ENCODE peak calls at places on chromosome 12, in eight cellular contexts. G, F, J, K, Q, E, Y and L are unnamed samples. For H3K4me1, the result is how much of the 10 kb centered on the place peaks cover.

GRCh38 chr12:5921966-5922365 is 23.1 kb downstream of the ANO2 start:
- DNase-seq in G (no peak), F (no peak), J (no peak), K (no peak), Q (no peak), E (no peak), Y (no peak), L (peak)

GRCh38 chr12:52817699-52818238 is 3.9 kb upstream of the KRT4 start:
- DNase-seq in G (no peak), F (no peak), J (no peak), K (no peak), Q (no peak), E (no peak), Y (no peak), L (no peak)

GRCh38 chr12:94145231-94145979 is 3.0 kb upstream of the PLXNC1 start:
- DNase-seq in G (no peak), F (peak), J (peak), K (no peak), Q (no peak), E (peak), Y (peak), L (no peak)

GRCh38 chr12:28191018-28191595 is 851 bp downstream of the CCDC91 start:
- DNase-seq in G (no peak), F (peak), J (no peak), K (peak), Q (no peak), E (no peak), Y (no peak), L (peak)

GRCh38 chr12:64063121-64063520 is 159.0 kb downstream of the KICS2 start:
- DNase-seq in G (no peak), F (no peak), J (no peak), K (no peak), Q (no peak), E (no peak), Y (no peak), L (no peak)

GRCh38 chr12:54166543-54167499 is 22.0 kb downstream of the SMUG1 start:
- DNase-seq in G (no peak), F (no peak), J (no peak), K (no peak), Q (no peak), E (peak), Y (no peak), L (no peak)

GRCh38 chr12:49821375-49822287 is 6.6 kb downstream of the NCKAP5L start:
- DNase-seq in G (no peak), F (no peak), J (no peak), K (no peak), Q (no peak), E (no peak), Y (no peak), L (no peak)

GRCh38 chr12:13196302-13196921 is at the start of gene EMP1:
- DNase-seq in G (peak), F (no peak), J (peak), K (peak), Q (peak), E (no peak), Y (peak), L (peak)

GRCh38 chr12:2244013-2244861 is 191.4 kb downstream of the CACNA1C start:
- DNase-seq in G (no peak), F (no peak), J (peak), K (no peak), Q (no peak), E (no peak), Y (peak), L (no peak)

DNA sequence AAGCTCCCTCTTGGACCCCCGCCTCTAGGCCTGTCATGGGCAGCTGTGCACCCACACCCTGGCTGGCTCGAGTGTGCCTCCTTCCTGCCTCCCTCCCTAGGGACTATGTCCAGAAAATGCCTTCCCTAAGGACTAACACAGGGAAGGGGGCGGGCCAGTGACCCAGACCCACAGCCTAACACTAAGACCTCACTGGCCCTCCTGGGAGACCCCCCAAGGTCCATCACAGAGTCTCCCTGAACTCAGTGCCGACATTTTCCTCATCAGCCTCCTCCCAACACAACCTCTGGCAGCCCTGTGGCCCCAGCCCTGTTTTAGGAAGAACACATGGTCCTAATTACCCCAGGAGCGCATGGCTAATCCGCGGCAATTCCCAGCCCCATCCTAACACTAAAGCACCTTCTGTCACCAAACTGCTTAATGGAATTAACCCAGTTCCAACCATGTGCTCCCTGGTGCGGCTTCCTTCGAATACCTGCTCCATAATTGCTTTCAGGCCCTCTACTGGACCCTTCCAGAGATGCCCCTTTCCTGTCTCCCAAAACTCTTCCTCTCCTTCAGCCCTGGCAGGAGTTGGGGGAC is 5.6 kb downstream of the MSI1 start:
- DNase-seq in G (no peak), F (no peak), J (no peak), K (no peak), Q (no peak), E (no peak), Y (no peak), L (no peak)
- TF ChIP-seq CTCF in G (no peak), F (no peak), J (no peak), K (no peak), Q (no peak), E (no peak), Y (no peak), L (no peak)

GRCh38 chr12:132061641-132062430 is 82.3 kb downstream of the DDX51 start:
- DNase-seq in G (no peak), F (no peak), J (no peak), K (no peak), Q (no peak), E (no peak), Y (no peak), L (no peak)
- H3K4me1 ChIP-seq in G (under half), F (under half), J (under half), K (under half), Q (under half), E (under half), Y (under half), L (under half)

GRCh38 chr12:110907583-110907982 is 12.8 kb downstream of the MYL2 start:
- DNase-seq in G (no peak), F (no peak), J (no peak), K (no peak), Q (no peak), E (no peak), Y (no peak), L (no peak)

GRCh38 chr12:110906985-110907384 is 13.4 kb downstream of the MYL2 start:
- DNase-seq in G (no peak), F (no peak), J (no peak), K (no peak), Q (no peak), E (no peak), Y (no peak), L (no peak)

GRCh38 chr12:110906516-110906915 is 13.9 kb downstream of the MYL2 start:
- DNase-seq in G (no peak), F (peak), J (no peak), K (no peak), Q (no peak), E (no peak), Y (no peak), L (no peak)

GRCh38 chr12:110908377-110909136 is 11.8 kb downstream of the MYL2 start:
- DNase-seq in G (no peak), F (no peak), J (no peak), K (no peak), Q (no peak), E (no peak), Y (no peak), L (no peak)

GRCh38 chr12:110906088-110906487 is 14.3 kb downstream of the MYL2 start:
- DNase-seq in G (no peak), F (peak), J (no peak), K (no peak), Q (no peak), E (no peak), Y (no peak), L (no peak)
- TF ChIP-seq CTCF in G (no peak), F (peak), J (no peak), K (no peak), Q (no peak), E (peak), Y (no peak), L (no peak)

GRCh38 chr12:7935464-7935772 is 569 bp downstream of the SLC2A3 start:
- DNase-seq in G (no peak), F (no peak), J (no peak), K (no peak), Q (no peak), E (no peak), Y (no peak), L (no peak)

GRCh38 chr12:7933255-7933726 is 2.7 kb downstream of the SLC2A3 start:
- DNase-seq in G (peak), F (peak), J (peak), K (peak), Q (peak), E (peak), Y (peak), L (peak)

GRCh38 chr12:7934153-7934552 is 1.8 kb downstream of the SLC2A3 start:
- DNase-seq in G (no peak), F (peak), J (no peak), K (no peak), Q (no peak), E (no peak), Y (no peak), L (no peak)

GRCh38 chr12:7935773-7936581 is at the start of gene SLC2A3:
- DNase-seq in G (peak), F (peak), J (peak), K (peak), Q (no peak), E (peak), Y (peak), L (peak)

DNA sequence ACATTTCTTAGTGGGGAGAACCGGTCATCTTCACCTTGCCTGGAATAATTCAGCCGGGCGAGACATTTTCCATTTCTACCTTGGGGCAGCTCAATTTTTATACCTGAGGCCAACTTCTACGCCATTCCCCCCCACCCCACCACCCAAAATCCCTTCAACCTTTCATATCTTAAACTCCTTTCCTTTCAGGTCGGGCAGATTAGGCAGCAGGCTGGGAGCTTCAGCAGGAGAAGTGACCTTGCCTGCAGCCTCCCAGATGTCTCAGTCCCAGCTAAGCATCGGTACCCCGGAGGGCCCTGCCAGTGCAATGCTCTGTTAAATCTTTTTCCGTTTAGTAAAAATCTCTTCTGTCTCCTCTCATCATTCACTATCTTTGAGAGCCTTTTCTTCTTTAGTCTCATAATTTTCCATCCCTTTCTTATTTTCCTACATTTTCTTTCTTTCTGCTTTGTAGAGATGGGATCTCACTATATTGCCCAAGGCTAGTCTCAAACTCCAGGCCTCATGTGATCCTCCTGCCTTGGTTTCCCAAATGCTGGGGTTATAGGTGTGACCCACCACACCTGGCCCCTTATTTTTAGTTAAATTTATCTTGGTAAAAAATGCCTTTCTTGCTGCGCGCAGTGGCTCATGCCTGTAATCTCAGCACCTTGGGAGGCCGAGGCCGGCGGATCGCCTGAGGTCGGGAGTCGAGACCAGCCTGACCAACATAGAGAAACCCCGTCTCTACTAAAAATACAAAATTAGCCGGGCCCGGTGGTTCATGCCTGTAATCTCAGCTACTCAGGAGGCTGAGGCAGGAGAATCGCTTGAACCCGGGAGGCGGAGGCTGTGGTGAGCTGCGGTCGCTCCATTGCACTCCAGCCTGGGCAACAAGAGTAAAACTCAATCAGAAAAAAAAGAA is 1.2 kb downstream of the SLC2A3 start:
- DNase-seq in G (no peak), F (no peak), J (no peak), K (no peak), Q (no peak), E (no peak), Y (no peak), L (no peak)
- H3K4me1 ChIP-seq in G (under half), F (under half), J (under half), K (under half), Q (under half), E (under half), Y (under half), L (under half)

DNA sequence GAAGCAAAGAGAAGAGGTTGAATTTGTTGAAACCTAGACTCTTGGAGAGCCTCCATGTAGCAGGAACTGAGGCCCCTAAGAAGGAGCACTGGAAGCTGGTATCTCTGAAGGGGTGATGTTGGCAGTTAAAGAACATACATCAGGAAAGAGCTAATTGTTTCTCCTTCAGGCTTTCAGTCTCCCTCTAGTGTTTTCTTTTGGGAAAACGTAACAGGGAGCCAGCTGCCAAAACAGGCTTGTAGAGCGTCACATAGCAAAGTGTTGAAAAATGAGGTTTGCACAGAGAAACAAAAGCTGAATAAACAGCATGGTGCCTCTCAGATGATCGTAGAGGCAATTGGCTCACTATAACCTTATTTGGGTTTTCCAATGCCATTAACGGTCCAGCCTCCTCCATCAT is 46.9 kb upstream of the CAND1 start:
- DNase-seq in G (no peak), F (peak), J (no peak), K (no peak), Q (no peak), E (no peak), Y (peak), L (no peak)
- TF ChIP-seq CTCF in G (peak), F (peak), J (peak), K (peak), Q (peak), E (peak), Y (peak), L (peak)

DNA sequence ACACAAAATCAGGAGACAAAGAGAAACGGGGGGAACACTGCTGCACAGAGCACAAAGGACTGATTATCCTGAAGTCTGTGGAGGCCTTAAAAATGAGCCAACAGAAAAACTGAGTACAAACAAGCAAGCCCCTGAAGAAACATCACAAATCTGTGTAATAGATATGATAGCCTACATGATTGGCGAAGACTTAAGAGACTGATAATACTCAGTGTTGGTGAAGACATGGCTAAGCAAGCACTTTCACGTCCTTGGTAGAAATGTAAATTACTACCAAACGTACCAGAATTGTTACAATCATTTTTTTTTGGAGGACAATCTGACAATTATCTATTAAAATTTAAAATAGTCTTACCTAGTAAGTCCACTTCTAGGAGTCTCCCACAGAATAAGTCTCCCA is 74.6 kb downstream of the NINJ2 start:
- DNase-seq in G (no peak), F (no peak), J (no peak), K (no peak), Q (no peak), E (no peak), Y (no peak), L (no peak)
- H3K4me1 ChIP-seq in G (under half), F (under half), J (under half), K (under half), Q (under half), E (under half), Y (under half), L (under half)

DNA sequence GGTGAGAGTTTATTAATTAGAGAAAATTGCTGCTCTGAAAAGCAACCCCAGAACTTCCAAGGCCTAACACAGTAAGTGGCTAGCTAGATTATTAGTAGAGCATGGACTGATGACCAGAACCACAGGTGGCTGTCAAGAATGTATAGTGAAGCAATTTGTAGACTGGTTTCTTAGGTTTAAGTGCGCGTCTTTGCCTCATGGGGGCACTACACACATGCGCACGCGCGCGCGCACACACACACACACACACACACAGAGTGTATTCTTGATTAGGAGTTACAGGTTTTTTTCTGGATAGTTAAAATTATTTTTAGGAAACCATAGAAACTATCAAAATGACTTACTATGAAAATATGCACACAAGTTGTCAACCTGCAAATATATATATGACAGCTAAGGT is 66.5 kb downstream of the BHLHE41 start:
- DNase-seq in G (no peak), F (peak), J (no peak), K (no peak), Q (no peak), E (no peak), Y (no peak), L (no peak)
- TF ChIP-seq CTCF in G (no peak), F (peak), J (no peak), K (no peak), Q (peak), E (peak), Y (no peak), L (no peak)